ENCODE peak calls at places on chromosomes 16 and 17, in six cellular contexts. W, K, O, D, U and N are unnamed samples.

GRCh38 chr16:57749101-57749692 is 13.6 kb downstream of the KATNB1 start:
- DNase-seq in K (peak; percentile 52), W (no peak), U (no peak), D (no peak), O (no peak), N (no peak)

GRCh38 chr17:73191443-73192218 is 1.2 kb upstream of the COG1 start:
- DNase-seq in O (peak; percentile 87), K (peak; percentile 76), U (peak; percentile 69), W (peak; percentile 50), D (peak; percentile 72), N (peak; percentile 83)

GRCh38 chr17:75457047-75457654 is 716 bp downstream of the TMEM94 start:
- DNase-seq in D (no peak), W (no peak), O (no peak), U (peak; percentile 49), K (peak; percentile 65), N (peak; percentile 64)

GRCh38 chr16:30609002-30609927 is 924 bp downstream of the ZNF689 start:
- DNase-seq in D (no peak), K (peak; percentile 51), O (peak; percentile 51), U (peak; percentile 17), W (peak; percentile 34), N (peak; percentile 44)

GRCh38 chr17:50100921-50101345 is 5.8 kb downstream of the PDK2 start:
- DNase-seq in K (peak; percentile 57), O (no peak), D (no peak), W (peak; percentile 35), U (no peak), N (no peak)

GRCh38 chr17:72404872-72405271 is 284.1 kb downstream of the SOX9 start:
- DNase-seq in D (no peak), U (no peak), O (no peak), W (no peak), K (peak; percentile 86), N (no peak)

GRCh38 chr17:38587956-38588771 is 17.6 kb downstream of the SRCIN1 start:
- DNase-seq in W (no peak), D (no peak), O (no peak), K (no peak), U (peak; percentile 46), N (peak; percentile 77)

GRCh38 chr16:7745321-7745720 is 412.7 kb downstream of the RBFOX1 start:
- DNase-seq in O (no peak), D (no peak), W (no peak), U (no peak), K (no peak), N (no peak)

GRCh38 chr16:82360024-82360783 is 190.2 kb upstream of the MPHOSPH6 start:
- DNase-seq in K (no peak), W (no peak), D (no peak), U (no peak), O (no peak), N (no peak)

GRCh38 chr17:5630434-5630833 is 46.1 kb upstream of the NLRP1 start:
- DNase-seq in K (peak; percentile 90), D (no peak), U (no peak), O (no peak), W (no peak), N (no peak)

GRCh38 chr16:20598832-20599469 is 22.8 kb upstream of the ACSM2B start:
- DNase-seq in O (no peak), W (no peak), D (no peak), K (no peak), U (no peak), N (no peak)

GRCh38 chr16:30119428-30119827 is 3.6 kb downstream of the MAPK3 start:
- DNase-seq in O (no peak), K (no peak), W (no peak), D (no peak), U (no peak), N (no peak)

GRCh38 chr17:63930951-63931575 is 1.1 kb downstream of the CD79B start:
- DNase-seq in D (no peak), U (no peak), W (no peak), O (no peak), K (peak; percentile 31), N (no peak)

GRCh38 chr17:5837055-5837491 is 233.1 kb upstream of the WSCD1 start:
- DNase-seq in K (peak; percentile 79), W (no peak), O (peak; percentile 73), D (no peak), U (no peak), N (no peak)